ENCODE peak calls at places on chromosomes 3 and 15, in six cellular contexts. A, L, N, R, Q and Z are unnamed samples.

GRCh38 chr3:30308131-30308530 is 298.3 kb upstream of the TGFBR2 start:
- DNase-seq in A (no peak), L (no peak), N (no peak), R (peak; percentile 54), Q (no peak), Z (no peak)

GRCh38 chr3:50502225-50502583 is 1.2 kb downstream of the CACNA2D2 start:
- DNase-seq in A (no peak), L (no peak), N (no peak), R (no peak), Q (no peak), Z (no peak)

GRCh38 chr3:31767920-31768319 is 213.1 kb downstream of the OSBPL10 start:
- DNase-seq in A (no peak), L (no peak), N (no peak), R (no peak), Q (no peak), Z (no peak)

GRCh38 chr3:42702066-42702951 is at the start of gene HHATL:
- DNase-seq in A (peak; percentile 68), L (no peak), N (peak; percentile 29), R (no peak), Q (peak; percentile 81), Z (no peak)

GRCh38 chr3:54515439-54516213 is 393.3 kb downstream of the CACNA2D3 start:
- DNase-seq in A (no peak), L (no peak), N (no peak), R (no peak), Q (no peak), Z (no peak)

GRCh38 chr15:84979651-84980050 is 2.0 kb upstream of the PDE8A start:
- DNase-seq in A (peak; percentile 65), L (no peak), N (no peak), R (no peak), Q (peak; percentile 46), Z (no peak)

GRCh38 chr3:67601385-67601784 is 53.0 kb downstream of the SUCLG2 start:
- DNase-seq in A (no peak), L (no peak), N (no peak), R (peak; percentile 4), Q (no peak), Z (no peak)

GRCh38 chr3:124601189-124601588 is 129.1 kb upstream of the UMPS start:
- DNase-seq in A (no peak), L (peak; percentile 71), N (no peak), R (peak; percentile 85), Q (no peak), Z (no peak)

GRCh38 chr3:51929420-51930003 is 12.2 kb downstream of the RRP9 start:
- DNase-seq in A (peak; percentile 49), L (no peak), N (no peak), R (peak; percentile 36), Q (no peak), Z (no peak)

GRCh38 chr15:69578792-69579587 is 126.4 kb downstream of the RPLP1 start:
- DNase-seq in A (no peak), L (peak; percentile 28), N (peak; percentile 87), R (peak; percentile 8), Q (no peak), Z (no peak)

GRCh38 chr3:185079620-185080019 is 73.2 kb downstream of the C3orf70 start:
- DNase-seq in A (no peak), L (no peak), N (no peak), R (no peak), Q (no peak), Z (no peak)

GRCh38 chr3:194351080-194351672 is at the start of gene CPN2:
- DNase-seq in A (no peak), L (no peak), N (no peak), R (no peak), Q (no peak), Z (no peak)
- H3K4me3 ChIP-seq in A (no peak within 1 kb of the TSS), L (no peak within 1 kb of the TSS), N (no peak within 1 kb of the TSS), R (no peak within 1 kb of the TSS), Q (no peak within 1 kb of the TSS), Z (no peak within 1 kb of the TSS)

DNA sequence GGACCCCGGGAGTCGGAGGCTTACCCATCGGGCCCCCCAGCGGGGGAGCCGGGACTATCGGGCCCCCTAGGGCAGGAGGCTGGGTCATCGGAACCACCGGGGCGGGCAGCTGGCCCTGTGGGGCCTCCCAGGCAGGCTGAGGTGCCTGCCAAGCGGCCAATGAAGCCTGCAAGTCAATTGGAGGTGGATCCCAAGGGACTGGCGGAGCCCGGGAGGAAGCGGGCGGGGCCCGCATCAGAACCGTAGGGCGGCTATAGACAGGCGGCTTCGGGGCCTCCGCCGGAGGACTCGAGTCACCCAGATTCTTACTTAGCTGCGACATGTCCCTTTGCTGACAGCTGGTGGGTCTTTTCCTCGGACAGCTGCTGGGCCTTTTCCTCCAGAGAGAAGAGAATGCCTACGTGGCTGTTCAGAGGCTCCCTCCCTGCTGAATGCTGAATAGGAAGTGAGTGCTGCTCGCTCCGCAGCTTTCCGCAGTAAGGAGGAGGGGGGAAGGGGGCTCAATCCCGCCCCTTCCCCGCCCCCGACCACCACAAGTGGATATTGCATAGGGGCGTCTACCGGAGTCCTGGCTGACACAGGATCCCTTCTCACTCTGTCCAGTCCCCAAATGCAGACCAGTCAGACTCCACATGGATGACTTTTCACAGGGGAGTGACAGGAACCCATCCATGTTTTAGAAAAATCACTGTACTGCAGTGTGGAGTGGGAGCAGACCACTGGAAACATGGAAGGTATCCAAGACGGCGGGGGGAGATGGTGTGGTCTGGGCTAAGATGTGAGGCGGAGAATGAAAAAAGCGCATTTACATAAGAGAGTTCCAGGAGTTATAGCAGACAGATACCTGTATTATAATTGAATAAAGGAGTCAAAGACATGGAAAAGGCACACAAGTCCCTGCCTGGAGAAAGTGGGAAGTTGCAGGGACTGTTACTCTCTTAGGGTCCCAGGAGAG is at the start of gene MAGEL2:
- DNase-seq in A (peak; percentile 66), L (no peak), N (no peak), R (no peak), Q (peak; percentile 32), Z (no peak)
- H3K4me3 ChIP-seq in A (peak within 1 kb of the TSS; percentile 47), L (peak within 1 kb of the TSS; percentile 10), N (peak within 1 kb of the TSS; percentile 13), R (no peak within 1 kb of the TSS), Q (peak within 1 kb of the TSS; percentile 61), Z (no peak within 1 kb of the TSS)

DNA sequence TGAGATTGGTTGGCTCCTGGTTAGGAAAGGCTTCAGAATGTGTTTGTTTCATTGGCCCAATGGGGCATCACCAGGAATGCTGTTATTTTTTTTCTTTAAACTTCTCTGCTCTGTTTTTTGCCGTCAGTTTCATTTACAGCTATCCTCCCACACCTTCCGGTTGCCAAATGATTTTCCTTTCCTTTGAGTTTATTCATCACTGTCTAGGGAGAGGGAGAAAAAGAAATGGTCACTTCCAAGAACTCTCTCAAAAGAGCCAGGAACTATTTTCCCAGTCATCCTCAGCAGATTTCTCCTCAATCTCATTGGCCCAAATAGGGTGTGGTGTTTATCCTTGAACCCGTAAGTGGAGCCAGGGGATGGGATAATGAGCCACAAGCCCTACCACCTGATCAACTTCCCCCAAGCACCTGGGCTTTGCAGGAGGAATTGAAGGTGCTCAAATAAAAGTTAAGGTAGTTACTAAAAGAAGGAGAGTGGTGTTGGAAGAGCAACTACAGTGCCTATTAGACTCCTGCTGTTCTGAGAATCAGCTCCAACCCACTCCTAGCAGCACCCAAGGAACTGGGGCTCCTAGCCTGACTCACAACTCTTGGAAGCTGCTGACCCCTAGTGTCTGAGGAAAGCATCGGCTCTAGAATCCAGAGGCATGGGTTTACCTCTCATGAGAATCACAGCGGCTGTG is 183.8 kb upstream of the IL12A start:
- DNase-seq in A (peak; percentile 89), L (peak; percentile 80), N (peak; percentile 81), R (peak; percentile 90), Q (peak; percentile 66), Z (peak; percentile 60)
- H3K4me3 ChIP-seq in A (no peak overlapping the region), L (no peak overlapping the region), N (no peak overlapping the region), R (no peak overlapping the region), Q (no peak overlapping the region), Z (no peak overlapping the region)

GRCh38 chr3:179321585-179322322 is 1.1 kb upstream of the ZNF639 start:
- DNase-seq in A (peak; percentile 19), L (peak; percentile 55), N (no peak), R (peak; percentile 52), Q (peak; percentile 13), Z (no peak)
- H3K4me3 ChIP-seq in A (no peak overlapping the region), L (peak overlapping the region; percentile 89), N (no peak overlapping the region), R (no peak overlapping the region), Q (peak overlapping the region; percentile 80), Z (peak overlapping the region; percentile 74)

GRCh38 chr3:32884532-32885031 is 66.8 kb downstream of the TRIM71 start:
- DNase-seq in A (no peak), L (no peak), N (no peak), R (no peak), Q (no peak), Z (no peak)

GRCh38 chr3:32882180-32882579 is 64.4 kb downstream of the TRIM71 start:
- DNase-seq in A (no peak), L (no peak), N (no peak), R (no peak), Q (no peak), Z (no peak)

GRCh38 chr3:32882603-32883025 is 64.8 kb downstream of the TRIM71 start:
- DNase-seq in A (no peak), L (no peak), N (no peak), R (no peak), Q (no peak), Z (no peak)

GRCh38 chr3:32885283-32885935 is 66.0 kb upstream of the CCR4 start:
- DNase-seq in A (peak; percentile 31), L (no peak), N (no peak), R (no peak), Q (no peak), Z (no peak)

GRCh38 chr3:32883817-32884216 is 66.0 kb downstream of the TRIM71 start:
- DNase-seq in A (no peak), L (no peak), N (no peak), R (no peak), Q (no peak), Z (no peak)
- H3K4me3 ChIP-seq in A (no peak overlapping the region), L (no peak overlapping the region), N (no peak overlapping the region), R (no peak overlapping the region), Q (no peak overlapping the region), Z (no peak overlapping the region)

DNA sequence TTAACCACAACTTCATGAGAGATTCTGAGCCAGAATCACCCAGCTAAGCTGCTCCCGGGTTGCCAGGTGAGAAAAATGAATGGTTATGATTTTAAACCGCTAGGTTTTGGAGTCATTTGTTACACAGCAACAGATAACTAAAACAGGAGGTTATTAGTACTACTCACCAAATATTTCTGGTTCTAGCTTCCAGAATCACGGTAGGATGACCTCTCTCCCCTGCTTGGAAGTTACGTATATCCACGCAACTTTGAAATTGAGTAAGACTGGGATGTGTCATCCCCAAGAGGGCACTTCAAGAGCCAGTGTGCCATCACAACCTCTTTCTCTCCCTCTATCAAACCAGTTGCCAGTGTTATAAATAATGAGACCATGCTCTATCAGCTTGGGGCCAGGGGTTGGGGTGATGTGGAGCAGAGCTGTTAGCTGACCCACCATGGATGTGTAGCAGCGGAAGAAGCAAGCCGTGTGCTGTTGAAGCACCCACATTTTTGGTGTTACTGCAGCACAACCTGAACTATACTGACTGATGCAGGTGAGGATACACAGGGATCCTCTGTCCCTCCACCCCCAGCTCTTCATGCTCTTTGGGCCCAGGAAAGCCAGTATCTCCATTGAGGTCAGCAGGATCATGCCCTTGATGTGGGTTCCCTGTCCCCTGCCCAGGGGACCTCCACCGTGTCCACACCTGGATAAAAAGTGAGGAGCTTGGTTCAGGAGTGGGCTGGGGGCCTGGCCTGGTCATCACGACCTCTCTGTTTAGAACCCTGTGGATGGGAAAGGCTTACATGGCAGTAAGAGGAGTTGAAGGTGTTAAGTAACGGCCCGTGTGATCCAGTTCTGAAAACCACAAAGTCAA is 19.4 kb upstream of the ALDH1A3 start:
- DNase-seq in A (no peak), L (no peak), N (no peak), R (no peak), Q (no peak), Z (no peak)
- H3K4me3 ChIP-seq in A (no peak overlapping the region), L (no peak overlapping the region), N (no peak overlapping the region), R (no peak overlapping the region), Q (no peak overlapping the region), Z (no peak overlapping the region)

GRCh38 chr3:143201066-143201465 is 81.5 kb downstream of the CHST2 start:
- DNase-seq in A (no peak), L (no peak), N (no peak), R (no peak), Q (no peak), Z (no peak)
- H3K4me3 ChIP-seq in A (no peak overlapping the region), L (no peak overlapping the region), N (no peak overlapping the region), R (no peak overlapping the region), Q (no peak overlapping the region), Z (no peak overlapping the region)

GRCh38 chr15:29819979-29820801 is 2.1 kb downstream of the TJP1 start:
- DNase-seq in A (no peak), L (no peak), N (no peak), R (peak; percentile 23), Q (no peak), Z (no peak)
- H3K4me3 ChIP-seq in A (peak overlapping the region; percentile 67), L (peak overlapping the region; percentile 66), N (peak overlapping the region; percentile 93), R (peak overlapping the region; percentile 73), Q (peak overlapping the region; percentile 89), Z (peak overlapping the region; percentile 79)